ENCODE peak calls at places on chromosomes 5 and 9, in nine cellular contexts. Y is Right ventricle myocardium inferior; L is mucosa of descending colon; G is aorta; E is Panc1; S is right lobe of liver; V is foreskin keratinocyte; N is activated CD8-positive, alpha-beta T cell treated with anti-CD3 and anti-CD28 coated beads for 36 hours; A is RWPE2. O is an unnamed sample.

GRCh38 chr5:83750759-83751158 is 30.1 kb upstream of the HAPLN1 start:
- ATAC-seq in A (no peak), V (no peak), Y (peak), E (no peak), S (no peak), N (no peak), L (no peak), G (no peak), O (no peak)

GRCh38 chr9:13215791-13216554 is 63.5 kb downstream of the MPDZ start:
- ATAC-seq in L (no peak), A (no peak), Y (no peak), V (no peak), N (no peak), G (no peak), E (no peak), S (no peak), O (no peak)

GRCh38 chr9:70257991-70258691 is 637 bp upstream of the SMC5 start:
- ATAC-seq in Y (peak), V (peak), E (peak), N (peak), S (peak), A (peak), G (peak), L (peak), O (peak)

GRCh38 chr9:9855503-9856078 is 757.2 kb downstream of the PTPRD start:
- ATAC-seq in E (no peak), S (no peak), L (no peak), V (no peak), G (no peak), N (no peak), A (no peak), Y (no peak), O (no peak)

GRCh38 chr5:23820764-23821471 is 313.5 kb downstream of the PRDM9 start:
- ATAC-seq in Y (no peak), N (no peak), V (peak), A (peak), S (peak), E (peak), G (no peak), L (peak), O (no peak)

GRCh38 chr9:109064963-109065701 is 51.8 kb upstream of the CTNNAL1 start:
- ATAC-seq in V (peak), E (peak), S (no peak), Y (no peak), N (no peak), A (peak), L (no peak), G (no peak), O (no peak)

GRCh38 chr5:118968406-118968911 is 19.9 kb downstream of the DTWD2 start:
- ATAC-seq in G (no peak), N (no peak), L (no peak), V (no peak), Y (no peak), A (no peak), E (no peak), S (no peak), O (no peak)

GRCh38 chr5:128199104-128199503 is 115.5 kb downstream of the SLC12A2 start:
- ATAC-seq in E (peak), Y (no peak), V (no peak), G (no peak), N (no peak), L (peak), A (peak), S (peak), O (peak)

GRCh38 chr5:165996484-165996883 is 2295.0 kb upstream of the WWC1 start:
- ATAC-seq in N (no peak), V (no peak), G (peak), L (no peak), A (no peak), E (no peak), S (no peak), Y (no peak), O (no peak)

GRCh38 chr5:158852622-158853021 is 247.1 kb downstream of the EBF1 start:
- ATAC-seq in V (no peak), A (no peak), L (no peak), N (no peak), E (no peak), S (no peak), Y (no peak), G (no peak), O (no peak)

GRCh38 chr9:4691794-4692193 is 12.4 kb downstream of the CDC37L1 start:
- ATAC-seq in L (no peak), N (peak), Y (no peak), V (no peak), A (no peak), G (no peak), E (no peak), S (no peak), O (no peak)

GRCh38 chr9:121613009-121613766 is 38.2 kb upstream of the DAB2IP start:
- ATAC-seq in N (no peak), E (no peak), S (no peak), V (no peak), G (no peak), Y (peak), L (no peak), A (no peak), O (peak)

GRCh38 chr9:114969269-114969668 is 38.9 kb upstream of the TNFSF8 start:
- ATAC-seq in Y (no peak), E (no peak), V (no peak), G (no peak), A (peak), S (no peak), L (no peak), N (peak), O (no peak)

GRCh38 chr5:76625087-76625860 is 2.1 kb upstream of the F2RL2 start:
- ATAC-seq in L (no peak), G (no peak), N (no peak), S (peak), V (no peak), A (no peak), E (no peak), Y (no peak), O (no peak)

GRCh38 chr9:33778700-33779351 is 16.5 kb upstream of the PRSS3 start:
- ATAC-seq in L (peak), S (peak), N (peak), V (peak), G (no peak), E (peak), A (peak), Y (peak), O (peak)

GRCh38 chr9:2234371-2234893 is 219.3 kb downstream of the SMARCA2 start:
- ATAC-seq in L (no peak), N (no peak), S (no peak), A (peak), E (no peak), V (peak), G (no peak), Y (peak), O (peak)

GRCh38 chr9:112531666-112532282 is 45.1 kb downstream of the KIAA1958 start:
- ATAC-seq in G (no peak), L (no peak), E (no peak), V (no peak), N (no peak), Y (peak), S (peak), A (no peak), O (no peak)

GRCh38 chr5:60248900-60249299 is 355.4 kb upstream of the PDE4D start:
- ATAC-seq in G (peak), E (no peak), A (no peak), V (no peak), N (no peak), L (peak), S (peak), Y (peak), O (no peak)

GRCh38 chr5:78591972-78592700 is 56.4 kb downstream of the LHFPL2 start:
- ATAC-seq in N (no peak), V (no peak), S (no peak), Y (no peak), L (no peak), A (no peak), G (no peak), E (no peak), O (no peak)

GRCh38 chr9:99579964-99580363 is 241.7 kb upstream of the NR4A3 start:
- ATAC-seq in E (no peak), A (no peak), V (no peak), G (peak), N (no peak), L (peak), S (peak), Y (peak), O (no peak)

GRCh38 chr9:34653131-34653530 is 1.1 kb downstream of the IL11RA start:
- ATAC-seq in L (no peak), Y (no peak), G (peak), A (no peak), E (no peak), S (no peak), V (no peak), N (no peak), O (no peak)

GRCh38 chr5:62376064-62376463 is 27.6 kb downstream of the DIMT1 start:
- ATAC-seq in V (peak), E (peak), S (no peak), N (no peak), G (no peak), L (peak), Y (no peak), A (peak), O (peak)

GRCh38 chr9:18490591-18491370 is 16.8 kb downstream of the ADAMTSL1 start:
- ATAC-seq in S (no peak), Y (no peak), A (peak), L (peak), E (peak), N (no peak), V (peak), G (peak), O (no peak)

GRCh38 chr5:128965638-128966302 is 482 bp downstream of the SLC27A6 start:
- ATAC-seq in E (no peak), G (peak), Y (peak), L (no peak), N (no peak), A (peak), V (peak), S (no peak), O (no peak)

GRCh38 chr5:14775857-14776256 is 95.7 kb downstream of the ANKH start:
- ATAC-seq in G (no peak), A (peak), V (peak), E (no peak), N (no peak), L (peak), Y (no peak), S (no peak), O (peak)

GRCh38 chr9:136644593-136645342 is 17.9 kb upstream of the EGFL7 start:
- ATAC-seq in E (peak), L (peak), V (peak), N (peak), S (peak), A (peak), G (peak), Y (peak), O (peak)

GRCh38 chr5:174601937-174602336 is 122.4 kb upstream of the MSX2 start:
- ATAC-seq in A (peak), L (no peak), G (no peak), N (no peak), Y (no peak), E (no peak), V (peak), S (no peak), O (no peak)

GRCh38 chr9:70117835-70118319 is 74.2 kb downstream of the MAMDC2 start:
- ATAC-seq in V (no peak), N (no peak), L (no peak), A (peak), E (no peak), S (no peak), Y (no peak), G (no peak), O (no peak)

GRCh38 chr9:2336055-2336454 is 285.5 kb upstream of the VLDLR start:
- ATAC-seq in Y (no peak), E (no peak), S (no peak), L (no peak), G (no peak), N (no peak), A (no peak), V (no peak), O (no peak)

GRCh38 chr9:5786370-5787127 is 46.4 kb downstream of the ERMP1 start:
- ATAC-seq in N (no peak), S (peak), G (peak), V (peak), A (peak), Y (peak), L (peak), E (no peak), O (no peak)

GRCh38 chr5:61910771-61911170 is 395.2 kb upstream of the KIF2A start:
- ATAC-seq in S (no peak), E (no peak), A (no peak), L (no peak), G (no peak), N (no peak), V (peak), Y (no peak), O (no peak)

GRCh38 chr9:5269249-5269715 is 35.2 kb downstream of the RLN2 start:
- ATAC-seq in N (no peak), G (no peak), V (peak), S (no peak), E (no peak), Y (no peak), L (no peak), A (peak), O (no peak)

GRCh38 chr9:95273369-95274051 is 44.0 kb downstream of the FANCC start:
- ATAC-seq in N (peak), G (no peak), A (no peak), V (no peak), E (no peak), L (no peak), Y (no peak), S (no peak), O (no peak)

GRCh38 chr5:15421798-15422456 is 78.1 kb upstream of the FBXL7 start:
- ATAC-seq in N (no peak), S (no peak), A (no peak), G (peak), Y (peak), V (no peak), L (no peak), E (no peak), O (no peak)

GRCh38 chr9:126615251-126615790 is 1.6 kb downstream of the LMX1B start:
- ATAC-seq in N (peak), Y (no peak), A (no peak), G (no peak), L (peak), V (no peak), E (no peak), S (no peak), O (no peak)

GRCh38 chr5:123721721-123722276 is 209.8 kb downstream of the CSNK1G3 start:
- ATAC-seq in S (no peak), E (no peak), V (no peak), Y (no peak), N (no peak), G (no peak), L (no peak), A (no peak), O (no peak)

GRCh38 chr5:122498163-122498562 is 186.1 kb downstream of the SNCAIP start:
- ATAC-seq in S (peak), Y (no peak), G (no peak), L (peak), E (no peak), V (no peak), N (no peak), A (peak), O (no peak)

GRCh38 chr5:141413540-141414069 is 818 bp downstream of the PCDHGA10 start:
- ATAC-seq in E (no peak), S (peak), N (no peak), G (no peak), A (no peak), V (no peak), Y (peak), L (peak), O (no peak)

GRCh38 chr5:39519566-39520231 is 94.9 kb upstream of the DAB2 start:
- ATAC-seq in N (no peak), G (no peak), A (peak), S (no peak), L (no peak), V (no peak), E (no peak), Y (peak), O (no peak)

GRCh38 chr5:97297063-97297715 is 114.1 kb upstream of the RIOK2 start:
- ATAC-seq in E (peak), S (peak), L (peak), N (peak), Y (no peak), G (peak), A (peak), V (peak), O (peak)

O was measured in esophagus mucosa.